ENCODE peak calls at places on chromosomes 7 and 10, in nine cellular contexts. A is activated CD4-positive, alpha-beta T cell treated with anti-CD3 and anti-CD28 coated beads for 1 hour; J is GM12891; E is T follicular helper cell; V is cardiac septum; D is A172; N is activated naive CD4-positive, alpha-beta T cell treated with anti-CD3 and anti-CD28 coated beads, Interleukin-2, amount 50 U/mL, for 16 hours; R is HTR-8/SVneo; I is H7. L is an unnamed sample.

GRCh38 chr7:159068893-159069448 is 75.7 kb downstream of the VIPR2 start:
- DNase-seq in A (no peak), J (no peak), E (no peak), V (no peak), D (no peak), N (no peak), R (no peak), I (peak; percentile 37), L (no peak)

GRCh38 chr10:69222157-69223027 is 2.3 kb downstream of the HKDC1 start:
- DNase-seq in A (peak; percentile 46), J (peak; percentile 66), E (peak; percentile 19), V (no peak), D (peak; percentile 95), N (peak; percentile 65), R (peak; percentile 53), I (peak; percentile 81), L (peak; percentile 78)

GRCh38 chr10:35909291-35909690 is 267.2 kb upstream of the FZD8 start:
- DNase-seq in A (no peak), J (no peak), E (no peak), V (no peak), D (no peak), N (no peak), R (no peak), I (no peak), L (no peak)

GRCh38 chr10:103569877-103570276 is 76.4 kb downstream of the NEURL1 start:
- DNase-seq in A (no peak), J (no peak), E (no peak), V (no peak), D (no peak), N (no peak), R (no peak), I (no peak), L (no peak)

GRCh38 chr7:23249486-23249885 is 2.9 kb downstream of the GPNMB start:
- DNase-seq in A (no peak), J (no peak), E (no peak), V (no peak), D (no peak), N (no peak), R (no peak), I (no peak), L (no peak)

GRCh38 chr10:77195101-77195500 is 442.5 kb downstream of the KCNMA1 start:
- DNase-seq in A (no peak), J (no peak), E (no peak), V (no peak), D (peak; percentile 95), N (no peak), R (peak; percentile 74), I (no peak), L (peak; percentile 73)

GRCh38 chr10:28365840-28366239 is 63.0 kb upstream of the MPP7 start:
- DNase-seq in A (no peak), J (no peak), E (no peak), V (no peak), D (no peak), N (no peak), R (no peak), I (no peak), L (peak; percentile 12)

GRCh38 chr7:110090113-110090820 is 1000.7 kb upstream of the LRRN3 start:
- DNase-seq in A (no peak), J (no peak), E (no peak), V (no peak), D (peak; percentile 38), N (no peak), R (no peak), I (peak; percentile 14), L (peak; percentile 19)

GRCh38 chr10:77082601-77083252 is 554.9 kb downstream of the KCNMA1 start:
- DNase-seq in A (no peak), J (no peak), E (no peak), V (no peak), D (no peak), N (no peak), R (no peak), I (peak; percentile 72), L (no peak)

GRCh38 chr7:111903797-111904196 is 302.4 kb downstream of the DOCK4 start:
- DNase-seq in A (no peak), J (no peak), E (no peak), V (no peak), D (peak; percentile 82), N (no peak), R (no peak), I (no peak), L (no peak)

GRCh38 chr7:151060113-151060415 is 675 bp downstream of the SLC4A2 start:
- DNase-seq in A (no peak), J (no peak), E (no peak), V (no peak), D (no peak), N (no peak), R (no peak), I (no peak), L (peak; percentile 50)

GRCh38 chr10:132942740-132943554 is 577 bp upstream of the CFAP46 start:
- DNase-seq in A (no peak), J (no peak), E (no peak), V (peak; percentile 53), D (peak; percentile 16), N (no peak), R (no peak), I (peak; percentile 78), L (no peak)

GRCh38 chr7:112069879-112070321 is 136.3 kb downstream of the DOCK4 start:
- DNase-seq in A (no peak), J (no peak), E (no peak), V (no peak), D (peak; percentile 30), N (no peak), R (no peak), I (no peak), L (no peak)

GRCh38 chr10:86303626-86304025 is 63.0 kb downstream of the GRID1 start:
- DNase-seq in A (no peak), J (no peak), E (no peak), V (peak; percentile 61), D (no peak), N (no peak), R (no peak), I (no peak), L (no peak)

GRCh38 chr7:4067874-4068273 is 614.2 kb upstream of the FOXK1 start:
- DNase-seq in A (no peak), J (no peak), E (no peak), V (no peak), D (no peak), N (no peak), R (no peak), I (no peak), L (no peak)

GRCh38 chr7:151895695-151896485 is 19.0 kb upstream of the PRKAG2 start:
- DNase-seq in A (no peak), J (no peak), E (no peak), V (no peak), D (no peak), N (no peak), R (no peak), I (peak; percentile 51), L (no peak)